ENCODE peak calls at places on chromosomes 11 and 22, in nine cellular contexts. G is breast epithelium; T is CD8-positive, alpha-beta T cell; E is colonic mucosa; O is fibroblast of lung; R is lower lobe of right lung; D is esophagus muscularis mucosa; L is adrenal gland; Q is K562. M is an unnamed sample. For H3K4me1, the result is how much of the 10 kb centered on the place peaks cover.

GRCh38 chr22:26897384-26897783 is 240.0 kb downstream of the MIAT start:
- DNase-seq in E (no peak), Q (no peak), R (no peak), G (no peak), T (no peak), D (no peak), O (no peak), L (no peak), M (no peak)

GRCh38 chr11:119368121-119369034 is 13.1 kb downstream of the USP2 start:
- DNase-seq in T (no peak), G (no peak), E (peak), Q (peak), L (peak), D (no peak), O (peak), R (no peak), M (peak)

GRCh38 chr11:12674936-12675696 is 895 bp downstream of the TEAD1 start:
- DNase-seq in D (no peak), G (no peak), L (peak), Q (peak), E (no peak), O (no peak), R (peak), T (no peak), M (no peak)

GRCh38 chr11:73106347-73106746 is 35.8 kb downstream of the FCHSD2 start:
- DNase-seq in E (no peak), R (no peak), O (no peak), Q (no peak), T (no peak), D (no peak), L (no peak), G (no peak), M (no peak)

GRCh38 chr22:30187726-30188407 is 58.7 kb downstream of the LIF start:
- DNase-seq in Q (no peak), G (no peak), R (no peak), D (peak), E (no peak), O (peak), T (no peak), L (no peak), M (no peak)

GRCh38 chr11:45051621-45052020 is 94.8 kb upstream of the PRDM11 start:
- DNase-seq in O (no peak), T (no peak), L (no peak), D (no peak), Q (no peak), G (no peak), R (no peak), E (no peak), M (no peak)

GRCh38 chr22:46491936-46492335 is 45.5 kb downstream of the CELSR1 start:
- DNase-seq in O (no peak), Q (no peak), G (peak), D (no peak), L (no peak), T (no peak), R (no peak), E (no peak), M (no peak)

GRCh38 chr11:132911186-132911585 is 621.1 kb downstream of the OPCML start:
- DNase-seq in T (no peak), Q (no peak), O (peak), R (no peak), G (no peak), E (no peak), L (peak), D (peak), M (no peak)

GRCh38 chr11:78385205-78385604 is 32.4 kb downstream of the GAB2 start:
- DNase-seq in R (no peak), G (no peak), L (no peak), Q (no peak), O (no peak), T (no peak), D (no peak), E (no peak), M (no peak)

GRCh38 chr11:67283490-67283963 is 5.6 kb upstream of the ANKRD13D start:
- DNase-seq in L (no peak), Q (no peak), G (no peak), O (no peak), T (no peak), R (peak), D (no peak), E (no peak), M (no peak)

GRCh38 chr11:38169286-38169685 is 1571.2 kb upstream of the RAG2 start:
- DNase-seq in Q (no peak), T (no peak), O (peak), R (no peak), G (no peak), E (no peak), D (no peak), L (no peak), M (no peak)

GRCh38 chr11:125457814-125458343 is 38.2 kb downstream of the FEZ1 start:
- DNase-seq in Q (peak), G (no peak), R (no peak), O (peak), T (no peak), E (peak), L (peak), D (no peak), M (peak)

GRCh38 chr11:12811861-12812260 is 137.6 kb downstream of the TEAD1 start:
- DNase-seq in T (no peak), G (no peak), Q (no peak), O (no peak), E (no peak), R (no peak), D (no peak), L (no peak), M (no peak)

GRCh38 chr22:49214976-49215375 is 612.7 kb downstream of the BRD1 start:
- DNase-seq in G (peak), D (no peak), O (no peak), E (peak), T (no peak), R (peak), L (peak), Q (no peak), M (peak)

GRCh38 chr11:72706579-72706978 is 32.4 kb upstream of the PDE2A start:
- DNase-seq in Q (no peak), L (no peak), R (no peak), D (no peak), E (no peak), T (no peak), O (no peak), G (no peak), M (no peak)

GRCh38 chr11:72556433-72556832 is 117.8 kb downstream of the PDE2A start:
- DNase-seq in Q (no peak), E (no peak), T (no peak), R (no peak), L (no peak), G (no peak), D (no peak), O (no peak), M (no peak)

GRCh38 chr11:77212314-77213007 is 84.4 kb downstream of the MYO7A start:
- DNase-seq in Q (no peak), O (no peak), T (no peak), R (no peak), L (no peak), D (no peak), G (no peak), E (no peak), M (no peak)

GRCh38 chr11:122186439-122187080 is 70.5 kb upstream of the BLID start:
- DNase-seq in R (no peak), D (no peak), G (no peak), T (no peak), L (no peak), O (peak), Q (no peak), E (no peak), M (no peak)

GRCh38 chr22:41561788-41562187 is 978 bp downstream of the CSDC2 start:
- DNase-seq in Q (no peak), T (no peak), O (no peak), L (peak), E (no peak), D (no peak), G (no peak), R (no peak), M (no peak)

GRCh38 chr22:48065852-48066251 is 1303.4 kb downstream of the TBC1D22A start:
- DNase-seq in G (no peak), R (no peak), T (no peak), E (no peak), O (no peak), Q (no peak), D (no peak), L (no peak), M (no peak)

GRCh38 chr11:18468962-18469361 is 13.3 kb downstream of the LDHAL6A start:
- DNase-seq in Q (no peak), R (no peak), L (no peak), E (no peak), T (no peak), G (no peak), D (peak), O (no peak), M (no peak)

GRCh38 chr11:31262761-31263160 is 106.8 kb downstream of the DCDC1 start:
- DNase-seq in O (peak), G (no peak), L (no peak), R (no peak), D (no peak), Q (no peak), E (no peak), T (no peak), M (no peak)

GRCh38 chr11:76656571-76657081 is 13.9 kb downstream of the LRRC32 start:
- DNase-seq in T (no peak), R (peak), Q (no peak), E (peak), G (peak), O (no peak), L (peak), D (no peak), M (no peak)

GRCh38 chr22:26903030-26903856 is 245.9 kb downstream of the MIAT start:
- DNase-seq in L (no peak), Q (no peak), E (no peak), O (no peak), D (no peak), T (no peak), R (no peak), G (no peak), M (peak)

GRCh38 chr11:126189109-126189929 is 22.1 kb downstream of the RPUSD4 start:
- DNase-seq in R (no peak), L (no peak), O (no peak), T (no peak), E (no peak), G (no peak), Q (no peak), D (no peak), M (peak)

GRCh38 chr11:79242616-79243015 is 198.2 kb downstream of the TENM4 start:
- DNase-seq in L (no peak), Q (no peak), O (no peak), T (no peak), G (no peak), E (no peak), R (no peak), D (no peak), M (no peak)

GRCh38 chr11:45280449-45280848 is 5.7 kb downstream of the SYT13 start:
- DNase-seq in O (no peak), L (no peak), E (no peak), R (no peak), T (no peak), D (no peak), Q (no peak), G (no peak), M (no peak)

GRCh38 chr11:2122907-2123627 is 16.1 kb downstream of the IGF2 start:
- DNase-seq in O (no peak), G (no peak), Q (peak), T (no peak), E (no peak), D (no peak), R (peak), L (no peak), M (no peak)

GRCh38 chr22:42905702-42906183 is 48.7 kb upstream of the ARFGAP3 start:
- DNase-seq in T (no peak), G (peak), L (peak), O (no peak), Q (no peak), E (peak), R (peak), D (no peak), M (peak)

GRCh38 chr11:13535819-13536218 is 40.0 kb upstream of the PTH start:
- DNase-seq in L (no peak), Q (peak), O (no peak), E (no peak), D (no peak), T (no peak), R (no peak), G (no peak), M (no peak)

GRCh38 chr11:72144807-72145565 is 9.5 kb downstream of the FOLR3 start:
- DNase-seq in R (no peak), L (no peak), T (no peak), D (no peak), G (no peak), Q (no peak), E (no peak), O (peak), M (no peak)

GRCh38 chr22:36538529-36538928 is 9.6 kb upstream of the EIF3D start:
- DNase-seq in Q (no peak), R (no peak), E (no peak), D (no peak), L (no peak), G (no peak), O (no peak), T (no peak), M (no peak)

GRCh38 chr11:57387284-57388030 is 3.0 kb downstream of the PRG2 start:
- DNase-seq in O (no peak), E (no peak), R (no peak), D (no peak), T (no peak), Q (peak), L (no peak), G (no peak), M (no peak)

GRCh38 chr11:85772700-85773099 is 38.2 kb downstream of the SYTL2 start:
- DNase-seq in E (no peak), D (no peak), Q (no peak), G (no peak), O (peak), T (no peak), L (no peak), R (no peak), M (no peak)

GRCh38 chr11:82927264-82927880 is 25.8 kb downstream of the DDIAS start:
- DNase-seq in L (no peak), E (peak), T (no peak), G (no peak), O (peak), D (no peak), Q (peak), R (no peak), M (no peak)
- TF ChIP-seq CTCF in L (peak), E (peak), T (peak), G (peak), O (peak), D (peak), Q (peak), R (peak), M (peak)

GRCh38 chr11:65429069-65429681 is 6.6 kb downstream of the NEAT1 start:
- DNase-seq in Q (peak), E (peak), G (peak), R (no peak), D (no peak), T (no peak), L (peak), O (peak), M (peak)

GRCh38 chr11:65427691-65428577 is 5.3 kb downstream of the NEAT1 start:
- DNase-seq in D (no peak), L (peak), G (peak), R (no peak), E (peak), T (peak), Q (peak), O (peak), M (peak)

GRCh38 chr11:65426839-65427690 is 4.5 kb downstream of the NEAT1 start:
- DNase-seq in L (peak), O (peak), R (peak), Q (peak), G (peak), E (peak), D (no peak), T (no peak), M (peak)

GRCh38 chr11:65429724-65430405 is 7.3 kb downstream of the NEAT1 start:
- DNase-seq in T (peak), R (peak), E (peak), G (peak), O (peak), Q (peak), D (no peak), L (peak), M (peak)

GRCh38 chr11:65428578-65429068 is 6.0 kb downstream of the NEAT1 start:
- DNase-seq in Q (peak), E (peak), O (no peak), T (no peak), G (peak), L (peak), D (no peak), R (no peak), M (peak)
- H3K4me1 ChIP-seq in Q (under half), E (under half), O (under half), T (half or more), G (under half), L (under half), D (half or more), R (half or more), M (under half)

GRCh38 chr22:18066181-18066859 is 11.5 kb upstream of the PEX26 start:
- DNase-seq in O (no peak), Q (no peak), D (no peak), R (no peak), G (no peak), L (no peak), E (no peak), T (no peak), M (peak)
- TF ChIP-seq CTCF in O (no peak), Q (no peak), D (no peak), R (no peak), G (no peak), L (no peak), E (no peak), T (no peak), M (no peak)

GRCh38 chr11:61148016-61148640 is 13.1 kb downstream of the VPS37C start:
- DNase-seq in R (peak), Q (no peak), E (no peak), O (no peak), G (no peak), D (no peak), T (no peak), L (no peak), M (no peak)

GRCh38 chr11:61144511-61145179 is 16.6 kb downstream of the VPS37C start:
- DNase-seq in L (no peak), G (no peak), T (no peak), Q (no peak), E (no peak), D (no peak), O (no peak), R (peak), M (no peak)

GRCh38 chr11:61147271-61147670 is 14.0 kb downstream of the VPS37C start:
- DNase-seq in D (no peak), O (no peak), R (peak), E (no peak), G (no peak), T (no peak), Q (no peak), L (no peak), M (no peak)

GRCh38 chr11:61145228-61146005 is 15.8 kb downstream of the VPS37C start:
- DNase-seq in Q (no peak), E (no peak), G (no peak), T (no peak), R (peak), D (no peak), L (no peak), O (no peak), M (no peak)

GRCh38 chr11:61146413-61146812 is 14.8 kb downstream of the VPS37C start:
- DNase-seq in L (no peak), T (no peak), E (no peak), O (no peak), G (no peak), Q (no peak), D (no peak), R (peak), M (no peak)
- H3K4me1 ChIP-seq in L (under half), T (under half), E (under half), O (under half), G (under half), Q (under half), D (half or more), R (half or more), M (half or more)

DNA sequence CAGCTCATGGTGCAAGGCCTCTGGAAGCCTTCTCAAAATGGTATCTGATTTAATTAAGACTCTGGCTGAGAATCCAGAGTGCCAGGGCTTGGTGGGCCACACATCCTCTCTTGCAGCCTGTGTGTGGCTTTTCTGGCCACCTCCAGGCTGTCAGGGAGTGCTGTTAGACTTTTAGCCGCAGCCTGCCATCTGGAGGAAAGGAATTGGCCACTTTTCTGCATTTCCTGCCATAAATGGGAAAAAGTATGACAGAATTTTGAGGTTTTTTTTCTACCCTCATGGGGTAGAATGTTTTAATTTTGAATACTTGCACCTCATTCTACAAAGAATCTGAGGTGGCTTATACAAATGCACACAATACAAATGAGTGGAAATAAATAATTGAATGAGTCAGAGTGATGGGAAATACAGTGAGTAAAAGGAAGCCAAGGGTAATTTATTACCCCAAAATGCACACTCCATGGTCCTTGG is 218.4 kb downstream of the ADAMTS15 start:
- DNase-seq in O (peak), L (no peak), R (no peak), Q (no peak), E (no peak), G (no peak), D (peak), T (no peak), M (no peak)
- TF ChIP-seq CTCF in O (peak), L (no peak), R (no peak), Q (no peak), E (no peak), G (no peak), D (no peak), T (no peak), M (no peak)

M was measured in transverse colon.